ENCODE peak calls at places on chromosomes 4 and X, in four cellular contexts. Y is body of pancreas, R is mucosa of descending colon, O is cardiac muscle cell. F is an unnamed sample.

GRCh38 chrX:122245943-122246342 is 938.1 kb upstream of the GRIA3 start:
- DNase-seq in Y (no peak), R (no peak), O (no peak), F (no peak)

GRCh38 chr4:48635980-48636379 is 144.1 kb downstream of the FRYL start:
- DNase-seq in Y (no peak), R (no peak), O (no peak), F (no peak)

GRCh38 chrX:9471571-9471985 is 6.7 kb downstream of the TBL1X start:
- DNase-seq in Y (no peak), R (no peak), O (no peak), F (no peak)

GRCh38 chr4:139568206-139568969 is 12.4 kb upstream of the SETD7 start:
- DNase-seq in Y (no peak), R (no peak), O (no peak), F (no peak)

GRCh38 chr4:17562157-17562556 is 14.8 kb upstream of the LAP3 start:
- DNase-seq in Y (no peak), R (peak; percentile 14), O (peak; percentile 9), F (peak; percentile 43)

GRCh38 chr4:48352793-48353192 is 11.5 kb downstream of the SLAIN2 start:
- DNase-seq in Y (no peak), R (no peak), O (no peak), F (no peak)

GRCh38 chr4:152577708-152578421 is 42.0 kb upstream of the FBXW7 start:
- DNase-seq in Y (no peak), R (no peak), O (no peak), F (no peak)

GRCh38 chrX:115459883-115460564 is 101.0 kb upstream of the PLS3 start:
- DNase-seq in Y (no peak), R (no peak), O (no peak), F (no peak)

GRCh38 chr4:105624530-105624929 is 72.1 kb downstream of the ARHGEF38 start:
- DNase-seq in Y (peak; percentile 45), R (no peak), O (no peak), F (peak; percentile 31)

GRCh38 chr4:39342731-39343130 is 23.4 kb downstream of the RFC1 start:
- DNase-seq in Y (no peak), R (no peak), O (no peak), F (no peak)

GRCh38 chrX:10648608-10649007 is 28.2 kb upstream of the MID1 start:
- DNase-seq in Y (no peak), R (no peak), O (peak; percentile 39), F (no peak)

GRCh38 chr4:38993683-38994082 is 38.5 kb downstream of the TMEM156 start:
- DNase-seq in Y (no peak), R (no peak), O (no peak), F (no peak)

GRCh38 chrX:149903889-149904748 is 23.1 kb downstream of the MAGEA8 start:
- DNase-seq in Y (no peak), R (no peak), O (no peak), F (no peak)

GRCh38 chr4:156983366-156983765 is 11.8 kb upstream of the PDGFC start:
- DNase-seq in Y (no peak), R (no peak), O (no peak), F (no peak)

GRCh38 chr4:169745291-169745690 is 12.5 kb downstream of the HPF1 start:
- DNase-seq in Y (no peak), R (no peak), O (no peak), F (no peak)

GRCh38 chr4:4614925-4615678 is 73.3 kb upstream of the STX18 start:
- DNase-seq in Y (no peak), R (no peak), O (no peak), F (no peak)

GRCh38 chrX:74514384-74514783 is 93.1 kb downstream of the SLC16A2 start:
- DNase-seq in Y (no peak), R (peak; percentile 3), O (peak; percentile 22), F (no peak)

GRCh38 chr4:139950568-139950967 is 203.4 kb downstream of the MAML3 start:
- DNase-seq in Y (no peak), R (no peak), O (no peak), F (no peak)

DNA sequence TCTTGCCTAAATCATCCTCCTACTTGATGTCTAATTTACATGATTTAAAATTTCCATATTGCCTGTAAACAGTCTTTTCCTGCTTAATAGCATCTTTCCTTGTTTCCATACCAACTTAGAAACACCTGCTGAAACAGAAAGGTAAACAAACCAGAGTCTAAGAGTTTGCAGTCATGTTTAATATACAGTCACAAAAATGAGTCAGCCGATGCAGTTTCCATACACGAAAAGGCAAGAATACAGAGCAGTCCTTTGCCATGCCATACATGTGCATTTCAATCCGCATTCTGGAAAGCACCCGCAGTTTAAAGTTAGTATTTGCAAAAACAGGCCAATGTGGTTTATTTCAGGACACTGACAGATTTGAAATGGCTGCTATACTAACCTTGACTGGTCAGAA is 32.1 kb downstream of the ASB5 start:
- DNase-seq in Y (no peak), R (no peak), O (no peak), F (no peak)
- H3K4me3 ChIP-seq in Y (no peak overlapping the region), R (no peak overlapping the region), O (no peak overlapping the region), F (no peak overlapping the region)

DNA sequence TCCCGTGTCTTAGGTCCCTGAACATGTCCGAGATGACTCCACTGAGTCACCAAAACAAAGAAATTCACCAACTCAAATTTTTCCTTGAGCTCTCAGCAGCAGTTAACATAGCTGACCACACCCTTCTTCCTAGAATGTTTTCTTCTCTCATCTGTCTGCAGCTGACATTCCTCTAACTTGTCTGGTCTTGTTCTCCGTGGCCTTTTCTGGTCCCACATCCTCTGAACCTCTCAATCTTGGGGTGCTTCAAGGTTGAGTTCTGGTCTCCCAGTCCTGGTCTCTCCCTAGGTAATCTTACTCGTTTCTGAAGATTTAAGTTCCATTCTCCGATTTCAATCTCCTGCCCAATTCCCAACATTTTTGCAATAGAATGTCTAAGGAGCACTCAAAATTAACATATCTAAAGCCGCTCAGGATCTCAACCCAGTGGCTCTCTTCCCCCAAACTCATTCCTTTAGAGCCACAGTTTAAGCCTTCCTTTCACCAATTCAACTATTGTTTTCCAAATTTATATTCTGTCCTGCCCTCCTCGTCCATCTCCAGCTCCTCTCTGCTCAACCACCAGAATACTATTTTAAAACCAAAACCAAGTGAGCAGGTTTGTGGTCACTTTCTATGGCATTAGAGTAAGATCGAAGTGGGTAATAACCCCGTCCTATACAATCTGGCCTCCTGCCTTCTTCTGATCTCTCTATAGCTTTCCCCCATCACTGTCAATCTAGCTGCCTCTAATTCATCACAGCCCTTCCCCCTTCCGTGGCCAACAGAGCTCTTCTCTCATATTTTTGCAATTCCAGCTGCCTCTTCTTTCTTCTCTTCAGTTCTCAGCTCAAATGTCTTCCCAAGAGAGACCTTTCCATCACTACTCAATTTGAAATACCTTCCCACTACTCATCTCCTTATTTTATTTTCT is 1.2 kb downstream of the TRIML2 start:
- DNase-seq in Y (no peak), R (no peak), O (no peak), F (no peak)
- H3K4me3 ChIP-seq in Y (no peak overlapping the region), R (no peak overlapping the region), O (no peak overlapping the region), F (no peak overlapping the region)

GRCh38 chr4:76637704-76638361 is 202.8 kb downstream of the SHROOM3 start:
- DNase-seq in Y (no peak), R (no peak), O (no peak), F (peak; percentile 91)
- H3K4me3 ChIP-seq in Y (no peak overlapping the region), R (no peak overlapping the region), O (no peak overlapping the region), F (no peak overlapping the region)

DNA sequence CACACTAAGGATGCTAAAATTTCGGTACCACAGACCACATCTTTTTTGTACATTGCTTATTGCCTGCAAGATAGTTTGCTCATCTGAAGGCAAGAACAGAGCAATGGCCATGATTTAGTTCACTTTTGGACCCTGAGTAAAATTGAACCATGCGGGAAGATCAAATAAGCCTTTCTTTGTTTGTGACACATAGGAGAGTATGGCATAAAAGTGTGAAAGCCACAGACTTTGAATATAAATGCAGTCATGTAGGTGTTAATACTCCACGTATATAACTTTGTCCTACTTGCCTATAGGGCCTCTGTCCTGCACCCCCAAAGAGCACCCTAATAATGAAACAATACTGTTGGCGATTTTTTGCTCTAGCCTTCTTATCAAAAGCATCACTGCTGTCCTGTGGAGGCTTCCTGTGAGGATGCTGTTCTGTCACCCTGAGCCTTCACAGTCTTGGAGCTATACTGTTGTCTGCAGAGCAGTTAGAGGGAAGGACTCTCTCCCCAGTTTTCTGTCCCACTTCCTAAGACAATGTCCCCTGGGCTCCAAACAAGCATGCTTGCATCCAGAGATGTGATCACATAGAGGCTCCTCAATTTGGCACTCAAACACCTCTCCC is 10.2 kb upstream of the CXCL13 start:
- DNase-seq in Y (no peak), R (no peak), O (no peak), F (no peak)
- H3K4me3 ChIP-seq in Y (no peak overlapping the region), R (no peak overlapping the region), O (no peak overlapping the region), F (no peak overlapping the region)

GRCh38 chrX:40176979-40177430 is 79.2 kb upstream of the BCOR start:
- DNase-seq in Y (peak; percentile 37), R (peak; percentile 36), O (peak; percentile 50), F (no peak)
- H3K4me3 ChIP-seq in Y (no peak overlapping the region), R (no peak overlapping the region), O (peak overlapping the region; percentile 44), F (peak overlapping the region; percentile 53)

DNA sequence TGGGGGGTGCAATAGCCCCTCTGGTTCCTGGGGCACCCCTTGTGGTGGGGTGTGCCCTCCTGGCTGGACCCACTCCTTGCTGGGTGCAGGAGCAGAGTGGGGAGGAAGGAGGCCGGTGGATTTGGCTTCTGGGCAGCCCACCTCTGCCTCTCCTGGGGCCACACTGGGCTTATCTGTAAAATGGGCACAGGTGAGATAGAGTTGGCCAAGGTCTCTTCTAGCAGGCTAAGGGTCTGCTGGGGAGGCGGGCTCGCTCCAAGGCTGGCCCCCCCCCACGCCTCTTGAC is 12.8 kb downstream of the HMX1 start:
- DNase-seq in Y (no peak), R (no peak), O (no peak), F (no peak)
- H3K4me3 ChIP-seq in Y (no peak overlapping the region), R (no peak overlapping the region), O (no peak overlapping the region), F (no peak overlapping the region)

GRCh38 chrX:39819921-39820849 is 277.6 kb downstream of the BCOR start:
- DNase-seq in Y (no peak), R (no peak), O (peak; percentile 47), F (no peak)
- H3K4me3 ChIP-seq in Y (no peak overlapping the region), R (no peak overlapping the region), O (peak overlapping the region; percentile 41), F (no peak overlapping the region)

F was measured in PC-9.